ENCODE peak calls at places on chromosome 15, in eight cellular contexts. B, G, A, W, X, V, J and D are unnamed samples.
A peak's percentile ranks its signal among the peaks of the same experiment; 100 is the strongest.

GRCh38 chr15:74616020-74616939 is 644 bp downstream of the CLK3 start:
- DNase-seq in B (peak; percentile 69), G (peak; percentile 84), A (no peak), W (peak; percentile 75), X (peak; percentile 73), V (peak; percentile 50), J (peak; percentile 91), D (peak; percentile 49)

GRCh38 chr15:42138411-42138810 is 18.0 kb downstream of the PLA2G4F start:
- DNase-seq in B (no peak), G (peak; percentile 35), A (no peak), W (no peak), X (no peak), V (no peak), J (no peak), D (no peak)

GRCh38 chr15:94670436-94671034 is 439.2 kb downstream of the MCTP2 start:
- DNase-seq in B (peak; percentile 67), G (no peak), A (no peak), W (no peak), X (peak; percentile 28), V (no peak), J (peak; percentile 49), D (peak; percentile 28)

GRCh38 chr15:40042791-40043320 is 3.9 kb upstream of the SRP14 start:
- DNase-seq in B (no peak), G (no peak), A (no peak), W (no peak), X (no peak), V (no peak), J (no peak), D (no peak)

GRCh38 chr15:73856458-73857192 is 16.7 kb upstream of the TBC1D21 start:
- DNase-seq in B (no peak), G (peak; percentile 21), A (no peak), W (no peak), X (no peak), V (no peak), J (no peak), D (no peak)

GRCh38 chr15:91706366-91707032 is 147.0 kb upstream of the SLCO3A1 start:
- DNase-seq in B (peak; percentile 74), G (peak; percentile 86), A (no peak), W (peak; percentile 81), X (peak; percentile 47), V (peak; percentile 62), J (peak; percentile 75), D (peak; percentile 63)

GRCh38 chr15:78299302-78300102 is at the start of gene SKIC8:
- DNase-seq in B (peak; percentile 94), G (peak; percentile 95), A (peak; percentile 86), W (peak; percentile 81), X (peak; percentile 94), V (peak; percentile 86), J (peak; percentile 99), D (peak; percentile 94)

GRCh38 chr15:35777016-35777415 is 231.1 kb upstream of the DPH6 start:
- DNase-seq in B (no peak), G (no peak), A (no peak), W (no peak), X (no peak), V (no peak), J (no peak), D (no peak)

GRCh38 chr15:33699691-33700447 is 268.4 kb upstream of the CHRM5 start:
- DNase-seq in B (peak; percentile 41), G (no peak), A (no peak), W (no peak), X (no peak), V (no peak), J (peak; percentile 19), D (peak; percentile 18)

GRCh38 chr15:42508263-42508690 is 12.8 kb downstream of the SNAP23 start:
- DNase-seq in B (peak; percentile 81), G (no peak), A (no peak), W (no peak), X (peak; percentile 11), V (no peak), J (no peak), D (no peak)

GRCh38 chr15:100681335-100681746 is 79.0 kb downstream of the ASB7 start:
- DNase-seq in B (no peak), G (no peak), A (no peak), W (no peak), X (no peak), V (no peak), J (no peak), D (no peak)

GRCh38 chr15:81897011-81897677 is 148.7 kb downstream of the MEX3B start:
- DNase-seq in B (peak; percentile 46), G (no peak), A (no peak), W (no peak), X (peak; percentile 87), V (no peak), J (no peak), D (no peak)

GRCh38 chr15:60392986-60393811 is 4.6 kb downstream of the ANXA2 start:
- DNase-seq in B (peak; percentile 98), G (peak; percentile 86), A (no peak), W (no peak), X (peak; percentile 99), V (no peak), J (peak; percentile 32), D (peak; percentile 98)

GRCh38 chr15:98658831-98659699 is 10.7 kb downstream of the IGF1R start:
- DNase-seq in B (peak; percentile 65), G (peak; percentile 80), A (peak; percentile 47), W (peak; percentile 22), X (peak; percentile 52), V (no peak), J (peak; percentile 55), D (peak; percentile 55)

GRCh38 chr15:68276668-68277067 is 877 bp upstream of the FEM1B start:
- DNase-seq in B (no peak), G (no peak), A (no peak), W (no peak), X (no peak), V (no peak), J (no peak), D (no peak)

GRCh38 chr15:67144609-67145306 is 79.4 kb downstream of the SMAD3 start:
- DNase-seq in B (peak; percentile 93), G (peak; percentile 45), A (no peak), W (no peak), X (peak; percentile 45), V (no peak), J (no peak), D (no peak)

GRCh38 chr15:44812029-44812517 is 75.7 kb downstream of the TRIM69 start:
- DNase-seq in B (no peak), G (peak; percentile 89), A (no peak), W (no peak), X (no peak), V (no peak), J (no peak), D (no peak)

GRCh38 chr15:70627734-70628541 is 135.4 kb downstream of the UACA start:
- DNase-seq in B (no peak), G (no peak), A (no peak), W (no peak), X (no peak), V (no peak), J (peak; percentile 98), D (no peak)

GRCh38 chr15:88497109-88497761 is 29.7 kb downstream of the MRPS11 start:
- DNase-seq in B (no peak), G (no peak), A (no peak), W (no peak), X (no peak), V (no peak), J (no peak), D (no peak)

GRCh38 chr15:79527821-79528220 is 95.7 kb downstream of the MINAR1 start:
- DNase-seq in B (no peak), G (no peak), A (no peak), W (no peak), X (no peak), V (no peak), J (no peak), D (no peak)

GRCh38 chr15:88348579-88349255 is 92.2 kb upstream of the NTRK3 start:
- DNase-seq in B (no peak), G (no peak), A (no peak), W (no peak), X (no peak), V (no peak), J (no peak), D (no peak)

GRCh38 chr15:42737529-42738328 is 801 bp upstream of the CDAN1 start:
- DNase-seq in B (peak; percentile 16), G (no peak), A (no peak), W (no peak), X (peak; percentile 19), V (no peak), J (peak; percentile 46), D (peak; percentile 23)

GRCh38 chr15:68385240-68385561 is 46.8 kb downstream of the ITGA11 start:
- DNase-seq in B (no peak), G (peak; percentile 18), A (no peak), W (no peak), X (no peak), V (no peak), J (no peak), D (no peak)

GRCh38 chr15:66921319-66921718 is 144.1 kb upstream of the SMAD3 start:
- DNase-seq in B (no peak), G (no peak), A (no peak), W (no peak), X (no peak), V (no peak), J (peak; percentile 87), D (no peak)

GRCh38 chr15:90931737-90932659 is at the start of gene HDDC3:
- DNase-seq in B (peak; percentile 83), G (peak; percentile 96), A (peak; percentile 88), W (peak; percentile 84), X (peak; percentile 83), V (peak; percentile 83), J (peak; percentile 90), D (peak; percentile 83)

GRCh38 chr15:64004059-64004458 is 42.2 kb downstream of the DAPK2 start:
- DNase-seq in B (no peak), G (no peak), A (no peak), W (no peak), X (no peak), V (no peak), J (no peak), D (peak; percentile 40)

GRCh38 chr15:23642413-23643044 is 5.1 kb downstream of the MAGEL2 start:
- DNase-seq in B (peak; percentile 65), G (peak; percentile 55), A (peak; percentile 19), W (peak; percentile 8), X (peak; percentile 40), V (no peak), J (peak; percentile 70), D (peak; percentile 39)

GRCh38 chr15:89514596-89515406 is 18.4 kb upstream of the RHCG start:
- DNase-seq in B (no peak), G (no peak), A (no peak), W (no peak), X (no peak), V (no peak), J (no peak), D (no peak)

GRCh38 chr15:22258402-22259150 is 178.2 kb downstream of the OR4M2 start:
- DNase-seq in B (no peak), G (no peak), A (no peak), W (no peak), X (no peak), V (no peak), J (no peak), D (no peak)

GRCh38 chr15:60591491-60592385 is 112.8 kb upstream of the ICE2 start:
- DNase-seq in B (no peak), G (peak; percentile 64), A (peak; percentile 15), W (no peak), X (peak; percentile 21), V (peak; percentile 31), J (peak; percentile 21), D (peak; percentile 72)

GRCh38 chr15:94322141-94322540 is 90.8 kb downstream of the MCTP2 start:
- DNase-seq in B (no peak), G (no peak), A (no peak), W (no peak), X (no peak), V (no peak), J (peak; percentile 32), D (no peak)

GRCh38 chr15:92822216-92823144 is 77.6 kb upstream of the CHD2 start:
- DNase-seq in B (no peak), G (no peak), A (no peak), W (no peak), X (no peak), V (no peak), J (no peak), D (no peak)

GRCh38 chr15:76903251-76903681 is 1.9 kb downstream of the SCAPER start:
- DNase-seq in B (peak; percentile 49), G (no peak), A (peak; percentile 33), W (no peak), X (peak; percentile 59), V (no peak), J (peak; percentile 72), D (no peak)

GRCh38 chr15:91627473-91628309 is 225.8 kb upstream of the SLCO3A1 start:
- DNase-seq in B (no peak), G (no peak), A (no peak), W (no peak), X (no peak), V (no peak), J (no peak), D (no peak)